ENCODE peak calls at places on chromosomes 4 and X, in five cellular contexts. One of them, this sample, is unnamed.

GRCh38 chr4:73589261-73589847 is 30.9 kb downstream of the RASSF6 start:
- DNase-seq in NCI-H82: no peak
- DNase-seq in testis: no peak
- DNase-seq in H1: no peak
- DNase-seq in endothelial cell: no peak
- DNase-seq in this sample: no peak

GRCh38 chr4:91764085-91764484 is 539.7 kb upstream of the GRID2 start:
- DNase-seq in endothelial cell: no peak
- DNase-seq in NCI-H82: peak; percentile 4
- DNase-seq in H1: no peak
- DNase-seq in testis: no peak
- DNase-seq in this sample: peak; percentile 16

GRCh38 chr4:181971973-181972372 is 271.2 kb upstream of the TENM3 start:
- DNase-seq in NCI-H82: no peak
- DNase-seq in endothelial cell: no peak
- DNase-seq in testis: no peak
- DNase-seq in H1: no peak
- DNase-seq in this sample: no peak

GRCh38 chr4:100099746-100100145 is 90.5 kb downstream of the DDIT4L start:
- DNase-seq in H1: no peak
- DNase-seq in testis: no peak
- DNase-seq in endothelial cell: no peak
- DNase-seq in NCI-H82: no peak
- DNase-seq in this sample: no peak

GRCh38 chrX:65300104-65300809 is 234.3 kb downstream of the LAS1L start:
- DNase-seq in H1: peak; percentile 21
- DNase-seq in NCI-H82: peak; percentile 6
- DNase-seq in endothelial cell: no peak
- DNase-seq in testis: peak; percentile 13
- DNase-seq in this sample: no peak

GRCh38 chr4:102521570-102522553 is 20.7 kb downstream of the NFKB1 start:
- DNase-seq in NCI-H82: no peak
- DNase-seq in endothelial cell: no peak
- DNase-seq in H1: no peak
- DNase-seq in testis: no peak
- DNase-seq in this sample: no peak

GRCh38 chrX:50448565-50448964 is 22.1 kb downstream of the DGKK start:
- DNase-seq in testis: no peak
- DNase-seq in NCI-H82: peak; percentile 35
- DNase-seq in endothelial cell: no peak
- DNase-seq in H1: no peak
- DNase-seq in this sample: no peak

GRCh38 chrX:2383735-2384134 is 117.0 kb downstream of the DHRSX start:
- DNase-seq in testis: no peak
- DNase-seq in H1: no peak
- DNase-seq in NCI-H82: no peak
- DNase-seq in endothelial cell: no peak
- DNase-seq in this sample: no peak

GRCh38 chr4:149986916-149987315 is 91.3 kb upstream of the DCLK2 start:
- DNase-seq in testis: no peak
- DNase-seq in NCI-H82: no peak
- DNase-seq in H1: no peak
- DNase-seq in endothelial cell: no peak
- DNase-seq in this sample: no peak

GRCh38 chrX:314781-315595 is 3.6 kb downstream of the GTPBP6 start:
- DNase-seq in NCI-H82: no peak
- DNase-seq in testis: no peak
- DNase-seq in endothelial cell: no peak
- DNase-seq in H1: no peak
- DNase-seq in this sample: no peak

This sample was measured in NCI-H524.